ENCODE peak calls at places on chromosomes 3 and 15, in six cellular contexts. E is GM12891, F is GM12878, L is HepG2, P is K562, I is H1. K is an unnamed sample.

GRCh38 chr3:45565341-45565740 is 29.2 kb upstream of the LIMD1 start:
- DNase-seq in E (no peak), F (no peak), L (no peak), P (no peak), I (no peak), K (no peak)

GRCh38 chr15:48222627-48223026 is 16.5 kb downstream of the SLC12A1 start:
- DNase-seq in E (no peak), F (no peak), L (no peak), P (no peak), I (no peak), K (no peak)

GRCh38 chr15:36401586-36401966 is 177.8 kb upstream of the CDIN1 start:
- DNase-seq in E (no peak), F (no peak), L (no peak), P (no peak), I (no peak), K (no peak)

GRCh38 chr15:51227967-51228783 is 110.2 kb downstream of the CYP19A1 start:
- DNase-seq in E (peak), F (peak), L (peak), P (peak), I (no peak), K (peak)

GRCh38 chr3:120864541-120864940 is 43.5 kb upstream of the STXBP5L start:
- DNase-seq in E (no peak), F (no peak), L (no peak), P (no peak), I (no peak), K (no peak)

GRCh38 chr15:31389576-31389975 is 62.9 kb downstream of the KLF13 start:
- DNase-seq in E (no peak), F (no peak), L (no peak), P (no peak), I (peak), K (no peak)

GRCh38 chr15:50840520-50840919 is 68.0 kb upstream of the AP4E1 start:
- DNase-seq in E (no peak), F (no peak), L (no peak), P (no peak), I (peak), K (no peak)

GRCh38 chr3:15206662-15207576 is 873 bp downstream of the CAPN7 start:
- DNase-seq in E (no peak), F (no peak), L (peak), P (no peak), I (no peak), K (peak)

GRCh38 chr15:93063796-93064690 is 25.0 kb downstream of the RGMA start:
- DNase-seq in E (no peak), F (no peak), L (no peak), P (no peak), I (no peak), K (no peak)

DNA sequence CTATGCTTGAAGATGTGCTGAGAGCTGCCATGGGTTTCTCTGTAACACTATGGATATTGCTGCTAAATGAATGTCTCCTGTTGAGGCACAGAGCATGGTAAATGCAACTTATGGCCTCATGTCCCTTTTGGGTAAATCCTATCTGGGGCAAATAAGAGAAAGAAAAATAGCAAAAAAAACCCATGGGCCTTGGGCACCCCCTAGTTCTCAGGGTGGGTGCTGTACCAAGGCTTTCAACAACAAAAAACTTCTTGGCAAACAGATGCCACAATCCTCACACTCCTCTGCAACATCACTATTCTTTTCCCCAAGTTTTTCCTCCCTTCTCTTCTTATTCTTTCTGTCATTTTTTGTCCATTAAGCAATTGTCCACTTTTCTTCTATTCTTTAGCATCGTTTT is 340.1 kb upstream of the ROBO2 start:
- DNase-seq in E (no peak), F (no peak), L (no peak), P (no peak), I (no peak), K (no peak)
- TF ChIP-seq POLR2A in E (no peak), F (no peak), L (no peak), P (no peak), I (no peak), K (no peak)

DNA sequence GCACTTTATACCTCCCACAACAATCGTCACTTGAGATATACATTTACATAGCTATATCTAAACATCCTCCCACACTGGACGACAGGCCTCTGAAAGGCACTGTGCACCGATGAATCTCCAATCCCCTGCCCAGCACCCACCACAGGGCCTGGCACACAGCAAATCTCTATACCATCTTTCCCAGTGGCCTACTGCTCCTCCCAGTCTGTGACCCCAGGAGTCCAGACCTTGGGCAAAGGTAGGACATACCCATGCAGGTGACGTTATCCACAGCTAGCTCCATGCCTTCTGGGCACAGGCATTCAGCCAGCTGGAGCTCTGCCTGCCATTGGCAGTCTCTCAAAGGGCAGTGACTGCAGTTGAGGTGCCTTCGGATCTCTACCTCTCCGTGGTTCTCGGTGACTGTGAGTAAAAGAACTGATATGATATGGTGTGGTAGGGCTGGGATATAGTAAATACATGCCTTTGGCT is 5.8 kb downstream of the LTK start:
- DNase-seq in E (no peak), F (no peak), L (no peak), P (no peak), I (no peak), K (no peak)
- TF ChIP-seq POLR2AphosphoS5 in E (no peak), F (no peak), L (no peak), P (no peak), I (no peak), K (no peak)

GRCh38 chr3:172612871-172613678 is 89.8 kb upstream of the TNFSF10 start:
- DNase-seq in E (no peak), F (no peak), L (peak), P (no peak), I (no peak), K (no peak)
- TF ChIP-seq TAF1 in E (no peak), F (no peak), L (no peak), P (no peak), I (no peak), K (no peak)

GRCh38 chr3:57985176-57985976 is 22.8 kb upstream of the FLNB start:
- DNase-seq in E (no peak), F (no peak), L (no peak), P (no peak), I (no peak), K (no peak)

GRCh38 chr3:57985977-57986246 is 22.3 kb upstream of the FLNB start:
- DNase-seq in E (no peak), F (no peak), L (no peak), P (no peak), I (no peak), K (no peak)

GRCh38 chr3:57982561-57983243 is 25.5 kb upstream of the FLNB start:
- DNase-seq in E (no peak), F (no peak), L (no peak), P (no peak), I (no peak), K (no peak)

GRCh38 chr3:57986261-57986660 is 22.0 kb upstream of the FLNB start:
- DNase-seq in E (no peak), F (no peak), L (no peak), P (no peak), I (no peak), K (no peak)

GRCh38 chr3:57983734-57984518 is 24.3 kb upstream of the FLNB start:
- DNase-seq in E (peak), F (peak), L (peak), P (no peak), I (no peak), K (peak)
- TF ChIP-seq POLR2A in E (no peak), F (peak), L (no peak), P (no peak), I (no peak), K (peak)

GRCh38 chr3:178181784-178182183 is 354.5 kb upstream of the KCNMB2 start:
- DNase-seq in E (no peak), F (no peak), L (no peak), P (no peak), I (no peak), K (no peak)
- TF ChIP-seq POLR2AphosphoS5 in E (no peak), F (no peak), L (no peak), P (no peak), I (no peak), K (no peak)

DNA sequence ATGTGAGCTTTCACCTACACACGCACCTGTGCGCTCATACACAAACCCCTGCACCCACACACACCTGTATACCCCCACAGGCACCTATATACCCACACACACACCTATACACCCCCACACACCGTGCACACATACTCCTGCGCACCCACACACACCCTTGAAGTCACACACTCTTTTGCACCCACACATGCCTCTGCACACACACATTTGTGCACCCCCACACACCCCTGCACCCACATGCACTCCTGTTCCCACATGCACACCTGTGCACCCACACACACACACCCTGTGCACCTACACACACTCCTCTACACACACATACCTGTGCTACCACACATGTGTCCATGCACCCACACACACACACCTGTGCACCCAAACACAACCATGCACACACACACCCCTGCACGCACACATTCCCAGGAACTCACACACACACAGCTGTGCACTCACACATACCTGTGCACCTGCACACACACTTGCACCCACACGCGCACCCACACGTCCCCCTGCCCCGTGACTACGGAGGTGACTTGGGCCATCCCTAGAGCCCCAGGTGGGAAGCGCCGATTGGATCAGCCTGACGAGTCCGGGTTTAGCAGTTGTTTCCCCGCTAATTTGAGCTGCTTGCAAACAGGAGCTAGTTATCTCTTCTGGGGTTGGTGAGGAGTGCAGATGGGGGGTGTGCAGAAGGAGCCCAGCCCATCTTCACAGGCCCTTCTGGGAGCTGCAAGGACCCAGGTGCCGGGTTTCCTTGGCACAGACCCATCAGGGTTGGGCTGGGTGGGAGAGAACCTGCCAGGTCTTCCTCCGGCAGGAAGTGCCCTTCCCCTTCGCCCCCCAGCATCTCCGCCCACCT is 97.8 kb downstream of the CHSY1 start:
- DNase-seq in E (no peak), F (no peak), L (no peak), P (no peak), I (no peak), K (no peak)
- TF ChIP-seq TAF1 in E (no peak), F (no peak), L (no peak), P (no peak), I (no peak), K (no peak)

GRCh38 chr3:194161181-194162045 is 25.5 kb downstream of the HES1 start:
- DNase-seq in E (no peak), F (no peak), L (peak), P (no peak), I (no peak), K (no peak)
- TF ChIP-seq POLR2A in E (no peak), F (no peak), L (no peak), P (no peak), I (no peak), K (no peak)

DNA sequence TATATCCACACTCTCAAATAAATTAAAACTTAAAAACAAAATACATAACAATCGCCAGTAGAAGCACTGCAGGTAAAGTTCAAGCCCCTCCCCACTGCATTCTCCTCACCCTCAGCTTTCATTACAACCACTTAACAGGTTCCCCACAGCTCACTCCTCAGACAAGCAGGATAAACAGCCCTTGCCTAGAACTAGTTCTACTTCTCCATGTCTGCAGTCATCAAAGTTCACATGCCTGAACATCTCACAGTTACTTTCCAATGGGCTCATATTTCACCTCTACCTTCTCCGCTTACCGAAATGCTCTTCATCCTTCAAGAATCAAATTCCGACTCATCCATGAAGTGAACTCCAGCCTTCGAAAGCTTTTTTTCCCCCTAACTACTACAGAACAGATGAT is 4.1 kb downstream of the YEATS2 start:
- DNase-seq in E (no peak), F (no peak), L (no peak), P (no peak), I (no peak), K (no peak)
- TF ChIP-seq POLR2AphosphoS5 in E (no peak), F (no peak), L (no peak), P (no peak), I (no peak), K (no peak)

K was measured in GM12892.